ENCODE peak calls at places on chromosomes 12 and 14, in five cellular contexts. A is SK-N-DZ, K is ureter, U is bronchial epithelial cell, X is hypothalamus. V is an unnamed sample.

GRCh38 chr12:115362319-115362976 is 678.5 kb upstream of the TBX3 start:
- DNase-seq in A (peak), X (no peak), K (no peak), U (no peak), V (peak)

GRCh38 chr14:76828339-76829015 is 2.3 kb downstream of the LRRC74A start:
- DNase-seq in X (no peak), K (no peak), A (no peak), U (no peak), V (no peak)

GRCh38 chr12:1634590-1635191 is 5.7 kb downstream of the WNT5B start:
- DNase-seq in U (peak), A (peak), X (peak), K (peak), V (peak)

GRCh38 chr14:61476737-61477410 is 155.5 kb downstream of the PRKCH start:
- DNase-seq in A (no peak), U (peak), X (no peak), K (peak), V (peak)

GRCh38 chr14:89587128-89587420 is 170.0 kb upstream of the FOXN3 start:
- DNase-seq in U (no peak), X (no peak), A (no peak), K (no peak), V (no peak)

GRCh38 chr12:24778486-24779304 is 170.2 kb downstream of the BCAT1 start:
- DNase-seq in X (no peak), K (no peak), U (peak), A (peak), V (peak)

GRCh38 chr12:116324684-116325664 is 47.5 kb upstream of the MED13L start:
- DNase-seq in K (no peak), U (no peak), A (no peak), X (no peak), V (no peak)

GRCh38 chr12:108425238-108425795 is 86.2 kb upstream of the CMKLR1 start:
- DNase-seq in A (no peak), U (no peak), K (no peak), X (no peak), V (no peak)

GRCh38 chr14:100593751-100594624 is 6.8 kb upstream of the BEGAIN start:
- DNase-seq in A (no peak), X (no peak), U (no peak), K (no peak), V (no peak)

GRCh38 chr14:41899416-41899815 is 292.7 kb downstream of the LRFN5 start:
- DNase-seq in A (no peak), X (no peak), U (no peak), K (no peak), V (peak)

GRCh38 chr14:25484194-25484593 is 434.2 kb upstream of the STXBP6 start:
- DNase-seq in A (no peak), U (no peak), K (no peak), X (no peak), V (no peak)

GRCh38 chr12:94220804-94221203 is 72.4 kb downstream of the PLXNC1 start:
- DNase-seq in X (no peak), K (no peak), A (no peak), U (no peak), V (no peak)

GRCh38 chr12:51349026-51349425 is 2.5 kb upstream of the CELA1 start:
- DNase-seq in K (no peak), X (no peak), U (peak), A (no peak), V (peak)

GRCh38 chr12:31590730-31591307 is at the start of gene DENND5B:
- DNase-seq in U (no peak), X (peak), A (peak), K (peak), V (peak)

GRCh38 chr12:109461049-109461845 is 15.9 kb downstream of the KCTD10 start:
- DNase-seq in U (no peak), X (no peak), K (no peak), A (no peak), V (peak)

GRCh38 chr12:83321971-83322370 is 635.3 kb downstream of the TMTC2 start:
- DNase-seq in U (no peak), X (no peak), A (no peak), K (no peak), V (no peak)

GRCh38 chr14:104223101-104223809 is 84.9 kb downstream of the KIF26A start:
- DNase-seq in K (no peak), A (peak), U (no peak), X (no peak), V (no peak)

GRCh38 chr12:64810831-64811230 is 13.6 kb upstream of the TBC1D30 start:
- DNase-seq in A (no peak), X (no peak), K (no peak), U (peak), V (no peak)

GRCh38 chr12:49264466-49264872 is 413 bp upstream of the TUBA1C start:
- DNase-seq in K (no peak), A (no peak), U (no peak), X (no peak), V (no peak)

GRCh38 chr12:24380122-24380521 is 430.7 kb upstream of the SOX5 start:
- DNase-seq in K (no peak), A (no peak), U (peak), X (no peak), V (peak)

GRCh38 chr14:38718519-38718918 is 384.5 kb downstream of the SEC23A start:
- DNase-seq in X (no peak), A (no peak), U (no peak), K (no peak), V (no peak)

V was measured in fibroblast of lung.